ENCODE peak calls at places on chromosomes 11 and 22, in five cellular contexts. Y is H1, I is K562, P is A549, H is GM12878. L is an unnamed sample.

GRCh38 chr11:73577496-73577917 is 20.4 kb downstream of the FAM168A start:
- DNase-seq in Y (no peak), I (no peak), P (no peak), H (peak), L (peak)

GRCh38 chr11:105265859-105266258 is 126.3 kb upstream of the CARD18 start:
- DNase-seq in Y (no peak), I (no peak), P (no peak), H (no peak), L (no peak)

GRCh38 chr11:50075856-50076255 is 43.2 kb downstream of the OR4C45 start:
- DNase-seq in Y (no peak), I (no peak), P (no peak), H (no peak), L (no peak)

GRCh38 chr11:88345408-88345807 is 7.9 kb upstream of the CTSC start:
- DNase-seq in Y (no peak), I (no peak), P (no peak), H (no peak), L (no peak)

GRCh38 chr22:25327018-25327755 is 107.7 kb downstream of the CRYBB2 start:
- DNase-seq in Y (no peak), I (no peak), P (no peak), H (no peak), L (no peak)

GRCh38 chr11:73147771-73148681 is 5.9 kb upstream of the FCHSD2 start:
- DNase-seq in Y (no peak), I (no peak), P (no peak), H (no peak), L (peak)

GRCh38 chr22:24104307-24105017 is 76.8 kb upstream of the SUSD2 start:
- DNase-seq in Y (no peak), I (no peak), P (no peak), H (no peak), L (no peak)

GRCh38 chr22:32781695-32782094 is 19.8 kb upstream of the TIMP3 start:
- DNase-seq in Y (no peak), I (no peak), P (no peak), H (no peak), L (no peak)

GRCh38 chr11:119683783-119684182 is 45.2 kb downstream of the NECTIN1 start:
- DNase-seq in Y (no peak), I (no peak), P (no peak), H (no peak), L (no peak)

DNA sequence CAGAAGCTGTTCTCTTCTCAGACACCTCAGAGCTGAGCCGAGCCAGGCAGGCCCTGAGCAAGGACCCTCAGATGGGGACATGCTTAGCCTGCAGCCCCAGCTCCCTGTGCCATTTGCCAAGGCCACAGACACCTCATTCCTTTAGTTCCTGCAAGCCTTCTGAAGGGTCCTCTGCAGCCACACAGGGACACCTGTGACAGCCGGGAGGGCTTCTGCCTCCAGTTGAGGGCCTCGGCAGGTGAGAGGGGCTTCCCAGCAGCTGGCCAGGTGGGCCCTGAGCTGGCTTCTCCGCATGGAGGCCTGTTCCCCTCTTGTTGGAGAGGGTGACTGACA is 18.2 kb downstream of the INCENP start:
- DNase-seq in Y (no peak), I (no peak), P (no peak), H (no peak), L (no peak)
- TF ChIP-seq CHD2 in Y (no peak), I (no peak), P (no peak), H (no peak), L (no peak)

DNA sequence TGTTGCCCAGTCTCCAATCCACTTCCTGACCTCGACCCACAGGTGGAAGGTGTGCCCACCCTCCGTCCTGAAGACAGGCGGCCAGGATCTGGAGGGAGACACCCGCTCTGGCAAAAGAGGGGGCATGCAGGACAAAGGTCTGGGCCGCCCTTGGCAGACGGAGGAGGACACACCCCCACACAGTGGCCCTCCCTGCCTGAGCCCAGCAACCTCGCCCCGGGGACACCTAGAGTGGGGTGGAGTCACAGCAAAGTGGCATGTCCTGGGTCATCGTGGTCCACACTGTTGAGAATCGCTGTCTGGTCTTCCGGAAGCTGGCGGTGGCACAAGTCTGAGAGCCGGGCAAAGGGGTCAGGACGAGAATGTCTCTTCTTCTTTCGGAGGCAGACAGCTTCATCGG is 47.9 kb downstream of the IGSF9B start:
- DNase-seq in Y (no peak), I (no peak), P (no peak), H (no peak), L (no peak)
- TF ChIP-seq CHD2 in Y (no peak), I (no peak), P (no peak), H (no peak), L (no peak)

GRCh38 chr11:120735035-120735434 is 223.5 kb downstream of the GRIK4 start:
- DNase-seq in Y (no peak), I (no peak), P (no peak), H (no peak), L (no peak)
- TF ChIP-seq CHD2 in Y (no peak), I (no peak), P (no peak), H (no peak), L (no peak)

GRCh38 chr22:49063040-49063329 is 764.7 kb downstream of the BRD1 start:
- DNase-seq in Y (no peak), I (no peak), P (no peak), H (no peak), L (no peak)

GRCh38 chr22:49066619-49067018 is 761.1 kb downstream of the BRD1 start:
- DNase-seq in Y (no peak), I (no peak), P (no peak), H (no peak), L (no peak)

GRCh38 chr22:49064836-49065235 is 762.8 kb downstream of the BRD1 start:
- DNase-seq in Y (no peak), I (no peak), P (no peak), H (no peak), L (no peak)

GRCh38 chr22:49057910-49058309 is 769.8 kb downstream of the BRD1 start:
- DNase-seq in Y (no peak), I (no peak), P (no peak), H (no peak), L (no peak)

DNA sequence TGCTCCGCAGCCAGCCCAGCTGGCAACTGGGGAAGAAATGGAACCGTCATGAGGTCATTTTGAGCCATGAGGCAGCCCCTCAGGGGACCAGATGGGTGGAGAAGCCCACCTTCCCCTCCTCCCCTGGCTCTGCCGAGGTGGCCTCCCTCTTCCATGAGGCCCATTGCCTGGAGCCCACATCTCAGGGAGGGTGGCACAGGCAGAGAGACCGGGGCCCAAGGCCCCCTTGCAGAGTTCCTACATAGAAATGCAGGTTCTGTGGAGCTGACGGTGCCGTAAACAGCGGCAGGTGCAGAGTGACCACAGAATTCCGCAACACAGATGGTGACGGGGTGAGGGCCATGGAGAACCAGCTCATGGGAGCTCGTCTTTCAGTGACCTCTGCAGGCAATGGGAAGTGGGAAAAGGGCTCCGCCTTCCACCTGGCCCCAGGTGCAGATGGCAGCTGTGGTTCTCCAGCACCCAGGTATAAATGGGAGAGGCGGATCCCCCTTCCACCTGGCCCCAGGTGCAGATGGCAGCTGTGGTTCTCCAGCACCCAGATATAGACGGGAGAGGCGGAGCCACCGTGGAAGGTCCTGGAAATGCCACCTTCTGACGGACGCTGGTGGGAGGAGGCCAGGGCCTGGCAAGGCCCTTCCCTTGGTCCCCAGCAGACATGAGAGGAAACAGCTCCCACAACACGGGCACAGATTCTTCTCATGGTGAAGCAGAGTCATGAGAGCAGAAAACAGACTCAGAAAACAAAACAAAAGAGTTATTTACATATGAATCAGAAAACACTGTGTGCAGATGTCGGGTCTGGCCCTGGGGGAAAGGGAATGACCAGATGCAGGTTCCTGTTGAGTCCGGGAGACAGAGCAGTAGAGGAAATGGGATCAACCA is 765.3 kb downstream of the BRD1 start:
- DNase-seq in Y (no peak), I (no peak), P (no peak), H (no peak), L (no peak)
- TF ChIP-seq CHD2 in Y (no peak), I (no peak), P (no peak), H (no peak), L (no peak)

DNA sequence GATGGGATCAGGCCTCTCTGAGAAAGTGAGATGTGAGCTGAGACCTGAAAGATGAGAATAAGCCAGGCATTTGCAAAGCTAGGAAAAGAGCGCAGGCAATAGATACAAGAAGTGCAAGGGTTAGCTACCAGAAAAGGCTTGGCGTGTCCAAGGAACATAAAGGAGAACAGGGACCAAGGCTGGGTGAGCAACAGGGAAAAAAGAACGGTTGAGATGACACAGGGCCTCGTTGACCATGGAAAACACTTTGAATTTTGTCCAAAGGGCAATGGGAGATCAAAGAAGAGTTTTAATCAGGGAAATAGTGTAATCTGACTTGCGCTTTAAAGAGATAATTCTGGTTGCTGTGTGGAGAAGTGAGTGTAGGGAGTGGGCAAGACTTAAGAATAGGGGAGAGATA is 35.0 kb downstream of the RAB30 start:
- DNase-seq in Y (no peak), I (no peak), P (no peak), H (no peak), L (no peak)
- TF ChIP-seq CHD2 in Y (no peak), I (no peak), P (no peak), H (no peak), L (no peak)

DNA sequence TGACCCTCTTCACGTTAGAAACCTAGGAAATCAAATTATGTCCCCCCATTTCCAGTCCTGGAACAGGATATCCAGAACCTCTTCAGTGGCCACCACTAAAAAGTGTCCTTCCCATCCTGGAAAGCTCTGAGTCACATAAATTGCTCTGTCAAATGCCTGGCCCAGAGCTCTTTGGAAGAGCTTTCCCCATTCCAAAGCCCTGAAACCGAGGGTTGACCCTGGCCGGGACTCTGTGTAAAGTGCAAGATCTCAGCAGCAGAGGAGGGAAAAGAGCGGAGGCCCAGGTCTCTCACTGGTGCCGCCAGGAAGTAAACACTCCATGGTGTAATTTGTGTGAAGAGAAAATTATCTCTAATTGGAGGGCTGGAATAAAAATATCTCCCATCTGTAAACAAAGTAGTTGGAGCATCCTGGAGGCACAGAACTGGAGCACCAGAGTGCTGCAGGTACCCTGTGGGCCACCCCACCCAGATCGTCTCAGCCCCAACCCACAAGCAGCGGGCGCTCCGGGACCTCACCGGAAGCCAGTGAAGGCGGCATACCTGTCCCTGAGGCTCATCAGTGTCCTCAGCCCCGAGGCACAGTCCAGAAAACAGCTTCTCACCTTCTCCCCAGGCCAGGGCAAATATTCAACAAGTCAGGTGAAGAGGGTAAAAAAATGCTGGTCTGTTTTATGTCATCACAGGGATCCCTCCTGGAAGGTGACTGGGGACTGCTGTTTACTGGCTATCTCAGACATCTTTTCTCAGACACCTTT is 4.7 kb upstream of the JAM3 start:
- DNase-seq in Y (peak), I (no peak), P (no peak), H (no peak), L (no peak)
- TF ChIP-seq CHD2 in Y (no peak), I (no peak), P (no peak), H (no peak), L (no peak)

GRCh38 chr22:49968313-49968830 is 7.8 kb downstream of the PIM3 start:
- DNase-seq in Y (peak), I (no peak), P (no peak), H (no peak), L (peak)
- TF ChIP-seq CHD2 in Y (no peak), I (no peak), P (no peak), H (no peak), L (no peak)

DNA sequence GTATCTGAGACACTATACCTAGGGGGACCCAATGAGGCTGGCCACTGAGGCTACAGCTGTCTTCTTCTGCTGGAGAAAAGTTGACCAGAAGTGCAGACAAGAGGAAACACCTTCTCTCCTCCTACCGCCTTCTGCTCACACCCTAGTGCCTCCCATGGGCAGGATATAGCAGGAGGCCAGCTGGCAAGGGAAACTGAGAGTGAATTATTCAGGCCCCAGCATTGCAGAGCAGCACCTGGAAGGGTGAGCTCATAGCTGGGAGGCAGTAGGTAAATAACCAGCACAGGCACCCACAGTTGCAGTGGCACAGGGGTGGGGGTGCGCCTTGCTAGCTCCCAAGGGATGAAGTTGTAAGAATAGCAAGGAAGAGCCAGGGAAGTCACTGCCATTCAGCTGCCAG is 267.4 kb upstream of the NCAM1 start:
- DNase-seq in Y (no peak), I (no peak), P (no peak), H (no peak), L (no peak)
- TF ChIP-seq CHD2 in Y (no peak), I (no peak), P (no peak), H (no peak), L (no peak)